ENCODE peak calls at places on chromosomes 16 and 17, in six cellular contexts. L, C, Z, P, H and M are unnamed samples.

GRCh38 chr17:64218066-64218465 is 45.0 kb downstream of the TEX2 start:
- DNase-seq in P (no peak), L (no peak), C (no peak), H (no peak), Z (no peak), M (no peak)

GRCh38 chr17:364766-365165 is 12.2 kb upstream of the RPH3AL start:
- DNase-seq in C (no peak), P (no peak), Z (no peak), H (no peak), L (no peak), M (no peak)

GRCh38 chr17:57528084-57528451 is 217.0 kb downstream of the CCDC182 start:
- DNase-seq in P (no peak), Z (no peak), H (no peak), L (no peak), C (no peak), M (no peak)

GRCh38 chr16:15608398-15609285 is 34.3 kb downstream of the MARF1 start:
- DNase-seq in H (no peak), P (no peak), Z (no peak), L (no peak), C (no peak), M (peak)

GRCh38 chr16:75929056-75929455 is 202.8 kb upstream of the CPHXL start:
- DNase-seq in P (peak), C (no peak), H (no peak), L (no peak), Z (peak), M (peak)

GRCh38 chr17:79992657-79993389 is 42.8 kb downstream of the TBC1D16 start:
- DNase-seq in H (no peak), C (no peak), P (no peak), L (no peak), Z (no peak), M (no peak)

GRCh38 chr17:36728030-36728991 is 126.9 kb downstream of the MRM1 start:
- DNase-seq in H (no peak), C (no peak), Z (no peak), P (no peak), L (no peak), M (no peak)

GRCh38 chr16:80804061-80804450 is 342 bp downstream of the CDYL2 start:
- DNase-seq in P (peak), Z (no peak), H (peak), L (peak), C (peak), M (peak)

GRCh38 chr17:3992370-3992769 is 28.1 kb upstream of the ATP2A3 start:
- DNase-seq in P (no peak), H (no peak), L (no peak), Z (no peak), C (no peak), M (no peak)

GRCh38 chr17:56863974-56864373 is 30.0 kb downstream of the DGKE start:
- DNase-seq in C (no peak), H (no peak), Z (no peak), P (no peak), L (no peak), M (no peak)

GRCh38 chr16:667780-668518 is at the start of gene RHOT2:
- DNase-seq in L (peak), H (peak), C (peak), P (peak), Z (no peak), M (peak)

GRCh38 chr16:66207139-66207863 is 159.2 kb upstream of the CDH5 start:
- DNase-seq in Z (no peak), L (peak), P (no peak), H (no peak), C (no peak), M (no peak)

GRCh38 chr17:17300624-17301568 is 2.3 kb upstream of the NT5M start:
- DNase-seq in L (peak), Z (no peak), C (no peak), H (peak), P (no peak), M (peak)

GRCh38 chr16:77297996-77298637 is 98.9 kb downstream of the SYCE1L start:
- DNase-seq in H (no peak), C (no peak), P (peak), Z (no peak), L (no peak), M (peak)

GRCh38 chr16:11639925-11640899 is 28.0 kb upstream of the SNN start:
- DNase-seq in P (peak), Z (peak), C (no peak), H (no peak), L (peak), M (peak)

GRCh38 chr17:77772461-77772897 is 186.0 kb upstream of the TNRC6C start:
- DNase-seq in L (peak), P (peak), H (peak), C (no peak), Z (no peak), M (peak)